ENCODE peak calls at places on chromosomes 6 and 20, in six cellular contexts. D is PC-3, F is GM23338, I is neural progenitor cell, T is SK-N-SH, O is GM23248. B is an unnamed sample.
A peak's percentile ranks its signal among the peaks of the same experiment; 100 is the strongest.

GRCh38 chr6:139800837-139801236 is 426.4 kb upstream of the CITED2 start:
- DNase-seq in D (no peak), F (no peak), I (no peak), T (no peak), O (no peak), B (no peak)

GRCh38 chr6:90537723-90538407 is 49.0 kb downstream of the MAP3K7 start:
- DNase-seq in D (no peak), F (no peak), I (no peak), T (no peak), O (peak; percentile 77), B (no peak)

GRCh38 chr6:6332240-6332639 is 11.8 kb upstream of the F13A1 start:
- DNase-seq in D (no peak), F (no peak), I (no peak), T (no peak), O (no peak), B (no peak)

GRCh38 chr20:44035924-44036323 is 121.3 kb downstream of the TOX2 start:
- DNase-seq in D (no peak), F (no peak), I (no peak), T (no peak), O (no peak), B (no peak)

GRCh38 chr6:90227165-90227564 is 69.5 kb downstream of the BACH2 start:
- DNase-seq in D (no peak), F (no peak), I (peak; percentile 43), T (no peak), O (no peak), B (no peak)

GRCh38 chr6:118080547-118080946 is 173.5 kb downstream of the SLC35F1 start:
- DNase-seq in D (peak; percentile 4), F (peak; percentile 60), I (peak; percentile 35), T (peak; percentile 1), O (no peak), B (no peak)

GRCh38 chr6:130417951-130418350 is 52.1 kb downstream of the TMEM200A start:
- DNase-seq in D (peak; percentile 22), F (no peak), I (no peak), T (no peak), O (peak; percentile 47), B (no peak)

GRCh38 chr20:33169176-33169794 is 1.3 kb downstream of the BPIFA2 start:
- DNase-seq in D (peak; percentile 61), F (peak; percentile 75), I (peak; percentile 32), T (no peak), O (no peak), B (no peak)

GRCh38 chr6:116685437-116685993 is 4.5 kb downstream of the KPNA5 start:
- DNase-seq in D (no peak), F (no peak), I (no peak), T (no peak), O (no peak), B (no peak)

GRCh38 chr6:169397684-169398083 is 144.0 kb upstream of the THBS2 start:
- DNase-seq in D (no peak), F (no peak), I (no peak), T (peak; percentile 23), O (peak; percentile 12), B (no peak)

GRCh38 chr20:41249781-41250281 is 67.7 kb downstream of the ZHX3 start:
- DNase-seq in D (peak; percentile 25), F (peak; percentile 91), I (peak; percentile 77), T (peak; percentile 18), O (peak; percentile 25), B (peak; percentile 20)

GRCh38 chr20:49916146-49917002 is 1.0 kb upstream of the SPATA2 start:
- DNase-seq in D (peak; percentile 95), F (no peak), I (no peak), T (no peak), O (peak; percentile 65), B (peak; percentile 85)

GRCh38 chr6:14520536-14520935 is 403.0 kb downstream of the CD83 start:
- DNase-seq in D (peak; percentile 57), F (no peak), I (no peak), T (no peak), O (no peak), B (no peak)

GRCh38 chr6:134564705-134565104 is 246.8 kb upstream of the SGK1 start:
- DNase-seq in D (no peak), F (no peak), I (no peak), T (no peak), O (no peak), B (no peak)

GRCh38 chr20:6051505-6051904 is 2.4 kb downstream of the LRRN4 start:
- DNase-seq in D (peak; percentile 14), F (peak; percentile 38), I (no peak), T (no peak), O (peak; percentile 87), B (peak; percentile 46)

GRCh38 chr20:6055981-6056569 is 2.2 kb upstream of the LRRN4 start:
- DNase-seq in D (no peak), F (peak; percentile 46), I (no peak), T (no peak), O (no peak), B (no peak)

GRCh38 chr20:6053064-6053775 is 640 bp downstream of the LRRN4 start:
- DNase-seq in D (no peak), F (no peak), I (no peak), T (no peak), O (no peak), B (no peak)

GRCh38 chr20:6055161-6055783 is 1.4 kb upstream of the LRRN4 start:
- DNase-seq in D (no peak), F (no peak), I (no peak), T (peak; percentile 48), O (no peak), B (no peak)

DNA sequence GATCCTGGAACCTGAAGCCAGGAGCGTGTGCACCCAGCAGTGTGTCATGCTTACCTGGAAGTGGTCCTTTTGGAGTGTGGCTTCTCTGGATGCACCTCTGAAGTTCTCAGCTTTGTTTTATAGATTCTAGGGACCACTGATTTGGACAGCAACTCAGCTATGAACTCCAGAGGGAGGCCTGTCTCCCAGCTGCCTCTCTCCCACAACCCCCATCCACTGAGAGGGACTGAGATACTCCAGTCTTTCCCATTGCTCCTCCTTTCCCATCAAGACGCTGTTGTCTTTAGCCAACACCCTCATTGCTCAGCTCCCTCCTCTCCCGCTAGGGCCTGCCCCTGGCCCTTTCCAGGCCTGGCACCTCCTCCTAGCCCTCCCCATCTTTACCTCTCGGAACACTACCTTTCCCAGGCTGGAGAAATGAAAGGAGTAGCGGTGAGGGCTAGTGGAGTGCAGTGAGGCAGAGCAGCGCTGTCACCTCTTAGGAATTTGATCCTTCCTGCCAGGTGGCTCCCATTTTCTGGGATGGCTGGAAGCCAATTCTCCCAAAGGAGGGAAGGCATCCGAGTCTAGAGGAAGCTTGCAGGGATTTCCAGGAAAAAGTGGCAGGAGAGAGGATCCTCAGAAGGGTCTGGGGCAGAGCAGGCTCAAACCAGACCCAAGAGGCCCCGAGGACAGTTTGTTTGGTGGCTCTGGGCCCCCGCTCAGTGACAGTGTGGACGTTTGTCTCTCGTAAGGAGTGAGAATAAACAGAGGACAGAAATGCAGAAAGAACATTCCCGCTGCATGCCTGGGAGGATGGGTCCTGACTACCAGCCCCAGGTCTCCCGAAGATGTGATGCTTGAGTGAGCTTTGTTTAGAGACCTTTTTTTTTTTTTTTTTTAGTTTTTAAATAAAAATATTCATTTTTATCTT is at the start of gene LRRN4:
- DNase-seq in D (peak; percentile 96), F (peak; percentile 83), I (peak; percentile 25), T (no peak), O (peak; percentile 19), B (peak; percentile 30)
- TF ChIP-seq EZH2phosphoT487 in D (no peak), F (no peak), I (no peak), T (no peak), O (no peak), B (no peak)

DNA sequence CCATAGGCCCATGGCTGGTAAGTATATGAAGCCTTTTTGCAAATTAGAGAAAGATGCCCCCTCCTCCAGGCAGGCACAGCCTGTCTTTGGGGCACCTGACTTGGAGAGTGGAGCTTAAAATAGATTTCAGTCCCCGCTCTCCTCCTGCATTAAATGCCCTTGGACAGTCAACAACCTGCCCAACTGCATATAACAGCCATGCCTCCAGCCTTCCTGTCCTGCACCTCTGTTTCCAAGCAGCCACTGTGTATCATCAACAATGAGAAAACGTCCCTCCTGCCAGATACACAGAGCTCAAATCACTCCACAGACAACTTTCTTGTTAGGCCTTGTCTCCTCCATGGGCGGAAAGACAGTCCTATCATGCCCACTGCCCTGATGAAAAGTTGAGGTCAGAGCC is 3.4 kb downstream of the CDH22 start:
- DNase-seq in D (no peak), F (no peak), I (no peak), T (no peak), O (no peak), B (no peak)
- H3K27me3 ChIP-seq in D (peaks cover 66% of the 10 kb centered on the region), F (peaks cover 45% of the 10 kb centered on the region), I (peaks cover 70% of the 10 kb centered on the region), T (peaks cover 36% of the 10 kb centered on the region), O (peaks cover 57% of the 10 kb centered on the region), B (peaks cover 72% of the 10 kb centered on the region)

GRCh38 chr20:36578642-36579041 is 5.2 kb downstream of the TGIF2 start:
- DNase-seq in D (no peak), F (no peak), I (no peak), T (no peak), O (no peak), B (no peak)
- H3K79me2 ChIP-seq in D (peaks cover 32% of the 10 kb centered on the region), F (peaks cover 50% of the 10 kb centered on the region), I (peaks cover 68% of the 10 kb centered on the region), T (peaks cover 48% of the 10 kb centered on the region), O (peaks cover 7% of the 10 kb centered on the region), B (peaks cover 78% of the 10 kb centered on the region)

GRCh38 chr6:112429226-112429625 is 82.1 kb downstream of the RFPL4B start:
- DNase-seq in D (no peak), F (peak; percentile 70), I (peak; percentile 39), T (no peak), O (peak; percentile 19), B (peak; percentile 19)
- TF ChIP-seq EZH2phosphoT487 in D (no peak), F (no peak), I (no peak), T (no peak), O (no peak), B (no peak)

DNA sequence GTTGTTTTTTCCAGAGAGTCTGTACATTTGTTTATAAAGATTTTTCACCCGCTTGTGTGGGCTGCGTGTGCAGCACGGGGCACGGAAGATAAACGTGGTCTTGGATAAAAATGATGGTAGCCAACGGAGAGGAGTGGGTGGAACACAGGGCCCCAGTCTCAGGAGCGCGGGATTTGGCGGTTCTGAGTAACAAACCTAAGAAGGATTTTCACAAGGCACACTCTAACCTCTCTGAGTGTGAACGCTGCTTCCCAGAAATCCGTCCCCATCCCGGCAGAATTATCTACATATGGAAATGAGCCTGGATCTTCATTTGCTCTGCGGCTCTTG is 3.6 kb upstream of the BNIP5 start:
- DNase-seq in D (no peak), F (no peak), I (no peak), T (no peak), O (no peak), B (no peak)
- H3K27me3 ChIP-seq in D (peaks cover 7% of the 10 kb centered on the region), F (peaks cover 10% of the 10 kb centered on the region), I (peaks cover 29% of the 10 kb centered on the region), T (peaks cover 19% of the 10 kb centered on the region), O (peaks cover 17% of the 10 kb centered on the region), B (no peaks in the 10 kb centered on the region)

DNA sequence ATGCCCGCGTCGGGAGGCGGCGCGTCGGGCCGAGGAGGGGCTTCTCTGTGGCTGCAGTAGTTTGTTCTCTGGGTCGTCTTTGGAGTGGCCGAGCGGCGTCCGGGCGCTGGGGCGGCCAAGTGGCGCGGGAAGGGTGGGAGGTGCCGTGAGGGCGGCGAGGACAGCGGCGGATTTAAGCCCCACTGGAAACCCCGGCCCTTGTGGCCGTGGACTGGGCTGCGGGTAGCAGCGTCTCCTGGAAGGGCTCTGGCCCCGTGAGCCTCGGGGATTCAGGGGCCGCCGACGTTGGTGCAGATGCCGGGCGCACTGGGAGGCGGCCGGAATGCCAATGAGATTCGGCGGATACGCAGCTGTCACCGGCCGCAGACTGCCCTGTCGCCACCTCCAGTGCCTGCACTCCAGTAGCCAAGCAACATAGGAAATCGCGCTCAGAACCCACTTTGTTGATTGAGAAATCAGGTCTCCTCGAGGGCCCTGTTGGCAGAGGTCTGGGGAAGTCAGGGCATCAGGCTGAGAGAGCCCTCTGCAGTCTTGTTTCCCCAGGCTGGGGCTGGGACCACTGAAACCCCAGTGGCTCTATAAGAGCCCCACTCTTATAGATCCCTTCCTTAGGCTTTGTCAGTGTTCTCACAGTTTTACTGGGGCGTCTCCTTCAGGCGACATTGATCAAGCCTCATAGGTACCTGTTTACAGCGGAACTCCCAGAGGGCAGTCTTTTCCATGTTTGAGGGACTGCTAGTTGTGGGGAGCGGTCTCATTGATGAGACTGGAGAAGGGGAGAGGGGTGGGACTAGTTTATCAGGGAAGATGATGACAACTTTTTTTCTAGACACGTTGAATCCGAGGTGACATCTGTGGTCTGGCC is 642 bp downstream of the GZF1 start:
- DNase-seq in D (peak; percentile 31), F (peak; percentile 68), I (peak; percentile 73), T (no peak), O (peak; percentile 74), B (peak; percentile 65)
- H3K79me2 ChIP-seq in D (peaks cover 55% of the 10 kb centered on the region), F (peaks cover 45% of the 10 kb centered on the region), I (peaks cover 53% of the 10 kb centered on the region), T (peaks cover 53% of the 10 kb centered on the region), O (peaks cover 54% of the 10 kb centered on the region), B (peaks cover 50% of the 10 kb centered on the region)